ENCODE peak calls at places on chromosome 20, in six cellular contexts. One of them, this sample, is unnamed.

GRCh38 chr20:47749367-47749766 is 35.9 kb downstream of the SULF2 start:
- DNase-seq in cerebellar nuclear complex: no peak
- DNase-seq in uterus: no peak
- DNase-seq in NCI-H69: no peak
- DNase-seq in T-helper 17 cell: no peak
- DNase-seq in EL: no peak
- DNase-seq in this sample: peak

GRCh38 chr20:29740601-29740950 is 1516.9 kb upstream of the DEFB115 start:
- DNase-seq in T-helper 17 cell: no peak
- DNase-seq in cerebellar nuclear complex: no peak
- DNase-seq in EL: no peak
- DNase-seq in NCI-H69: no peak
- DNase-seq in uterus: no peak
- DNase-seq in this sample: no peak

GRCh38 chr20:9699181-9699580 is 139.7 kb downstream of the PAK5 start:
- DNase-seq in T-helper 17 cell: no peak
- DNase-seq in uterus: no peak
- DNase-seq in EL: no peak
- DNase-seq in NCI-H69: no peak
- DNase-seq in cerebellar nuclear complex: no peak
- DNase-seq in this sample: no peak

GRCh38 chr20:37524221-37524700 is 3.2 kb downstream of the NNAT start:
- DNase-seq in T-helper 17 cell: no peak
- DNase-seq in EL: no peak
- DNase-seq in cerebellar nuclear complex: no peak
- DNase-seq in NCI-H69: peak
- DNase-seq in uterus: no peak
- DNase-seq in this sample: no peak

GRCh38 chr20:8073024-8073832 is 53.7 kb upstream of the TMX4 start:
- DNase-seq in cerebellar nuclear complex: no peak
- DNase-seq in T-helper 17 cell: no peak
- DNase-seq in uterus: no peak
- DNase-seq in NCI-H69: peak
- DNase-seq in EL: peak
- DNase-seq in this sample: peak

GRCh38 chr20:56589633-56590032 is 39.5 kb upstream of the TFAP2C start:
- DNase-seq in T-helper 17 cell: no peak
- DNase-seq in uterus: no peak
- DNase-seq in EL: no peak
- DNase-seq in NCI-H69: no peak
- DNase-seq in cerebellar nuclear complex: no peak
- DNase-seq in this sample: no peak

GRCh38 chr20:9179193-9179802 is 110.4 kb downstream of the PLCB4 start:
- DNase-seq in EL: peak
- DNase-seq in uterus: no peak
- DNase-seq in T-helper 17 cell: no peak
- DNase-seq in cerebellar nuclear complex: no peak
- DNase-seq in NCI-H69: no peak
- DNase-seq in this sample: peak

GRCh38 chr20:51565741-51566140 is 23.2 kb upstream of the NFATC2 start:
- DNase-seq in EL: peak
- DNase-seq in cerebellar nuclear complex: no peak
- DNase-seq in uterus: no peak
- DNase-seq in T-helper 17 cell: no peak
- DNase-seq in NCI-H69: no peak
- DNase-seq in this sample: peak

GRCh38 chr20:26276811-26277210 is 580.2 kb upstream of the ZNF337 start:
- DNase-seq in uterus: no peak
- DNase-seq in NCI-H69: no peak
- DNase-seq in EL: peak
- DNase-seq in cerebellar nuclear complex: no peak
- DNase-seq in T-helper 17 cell: no peak
- DNase-seq in this sample: peak

GRCh38 chr20:45946149-45946970 is 11.9 kb downstream of the PCIF1 start:
- DNase-seq in cerebellar nuclear complex: no peak
- DNase-seq in EL: peak
- DNase-seq in NCI-H69: no peak
- DNase-seq in uterus: peak
- DNase-seq in T-helper 17 cell: no peak
- DNase-seq in this sample: peak

GRCh38 chr20:31681769-31682168 is 40.9 kb downstream of the BCL2L1 start:
- DNase-seq in T-helper 17 cell: no peak
- DNase-seq in cerebellar nuclear complex: no peak
- DNase-seq in uterus: no peak
- DNase-seq in EL: no peak
- DNase-seq in NCI-H69: no peak
- DNase-seq in this sample: no peak

GRCh38 chr20:60271597-60271996 is 313.4 kb downstream of the CDH26 start:
- DNase-seq in uterus: no peak
- DNase-seq in NCI-H69: peak
- DNase-seq in T-helper 17 cell: no peak
- DNase-seq in cerebellar nuclear complex: no peak
- DNase-seq in EL: no peak
- DNase-seq in this sample: peak

GRCh38 chr20:3238616-3239025 is 369 bp downstream of the SLC4A11 start:
- DNase-seq in T-helper 17 cell: no peak
- DNase-seq in EL: peak
- DNase-seq in NCI-H69: peak
- DNase-seq in uterus: no peak
- DNase-seq in cerebellar nuclear complex: no peak
- DNase-seq in this sample: peak

GRCh38 chr20:34768105-34768504 is 57.3 kb downstream of the NCOA6 start:
- DNase-seq in NCI-H69: no peak
- DNase-seq in uterus: no peak
- DNase-seq in cerebellar nuclear complex: no peak
- DNase-seq in EL: peak
- DNase-seq in T-helper 17 cell: no peak
- DNase-seq in this sample: peak

GRCh38 chr20:48283470-48284110 is 498.3 kb upstream of the SULF2 start:
- DNase-seq in cerebellar nuclear complex: no peak
- DNase-seq in uterus: no peak
- DNase-seq in NCI-H69: peak
- DNase-seq in T-helper 17 cell: no peak
- DNase-seq in EL: peak
- DNase-seq in this sample: peak

GRCh38 chr20:14580426-14581074 is 243.1 kb upstream of the FLRT3 start:
- DNase-seq in T-helper 17 cell: no peak
- DNase-seq in uterus: no peak
- DNase-seq in EL: no peak
- DNase-seq in NCI-H69: peak
- DNase-seq in cerebellar nuclear complex: no peak
- DNase-seq in this sample: no peak

GRCh38 chr20:47847882-47848485 is 62.7 kb upstream of the SULF2 start:
- DNase-seq in EL: no peak
- DNase-seq in T-helper 17 cell: no peak
- DNase-seq in cerebellar nuclear complex: no peak
- DNase-seq in NCI-H69: peak
- DNase-seq in uterus: no peak
- DNase-seq in this sample: no peak

GRCh38 chr20:11366660-11367059 is 551.0 kb upstream of the BTBD3 start:
- DNase-seq in EL: peak
- DNase-seq in NCI-H69: no peak
- DNase-seq in uterus: no peak
- DNase-seq in cerebellar nuclear complex: no peak
- DNase-seq in T-helper 17 cell: no peak
- DNase-seq in this sample: no peak

GRCh38 chr20:38569747-38570519 is 11.1 kb upstream of the ADIG start:
- DNase-seq in NCI-H69: no peak
- DNase-seq in cerebellar nuclear complex: no peak
- DNase-seq in uterus: no peak
- DNase-seq in T-helper 17 cell: no peak
- DNase-seq in EL: no peak
- DNase-seq in this sample: no peak

GRCh38 chr20:11521831-11522230 is 395.9 kb upstream of the BTBD3 start:
- DNase-seq in NCI-H69: no peak
- DNase-seq in T-helper 17 cell: no peak
- DNase-seq in cerebellar nuclear complex: no peak
- DNase-seq in uterus: no peak
- DNase-seq in EL: no peak
- DNase-seq in this sample: no peak

GRCh38 chr20:48214601-48215000 is 429.3 kb upstream of the SULF2 start:
- DNase-seq in EL: no peak
- DNase-seq in T-helper 17 cell: no peak
- DNase-seq in cerebellar nuclear complex: no peak
- DNase-seq in NCI-H69: no peak
- DNase-seq in uterus: no peak
- DNase-seq in this sample: no peak

GRCh38 chr20:61673152-61673551 is 392.5 kb downstream of the TAF4 start:
- DNase-seq in cerebellar nuclear complex: no peak
- DNase-seq in uterus: no peak
- DNase-seq in NCI-H69: peak
- DNase-seq in T-helper 17 cell: no peak
- DNase-seq in EL: no peak
- DNase-seq in this sample: no peak

GRCh38 chr20:41733151-41733550 is 115.0 kb upstream of the CHD6 start:
- DNase-seq in uterus: no peak
- DNase-seq in cerebellar nuclear complex: no peak
- DNase-seq in EL: no peak
- DNase-seq in NCI-H69: no peak
- DNase-seq in T-helper 17 cell: no peak
- DNase-seq in this sample: no peak

GRCh38 chr20:38723069-38723981 is 961 bp upstream of the SLC32A1 start:
- DNase-seq in uterus: no peak
- DNase-seq in EL: peak
- DNase-seq in T-helper 17 cell: no peak
- DNase-seq in NCI-H69: peak
- DNase-seq in cerebellar nuclear complex: no peak
- DNase-seq in this sample: no peak

GRCh38 chr20:43911066-43911465 is 3.6 kb upstream of the TOX2 start:
- DNase-seq in T-helper 17 cell: no peak
- DNase-seq in uterus: no peak
- DNase-seq in cerebellar nuclear complex: no peak
- DNase-seq in EL: peak
- DNase-seq in NCI-H69: no peak
- DNase-seq in this sample: no peak

GRCh38 chr20:56166781-56167465 is 81.6 kb upstream of the MC3R start:
- DNase-seq in T-helper 17 cell: no peak
- DNase-seq in uterus: no peak
- DNase-seq in cerebellar nuclear complex: no peak
- DNase-seq in EL: no peak
- DNase-seq in NCI-H69: peak
- DNase-seq in this sample: no peak

GRCh38 chr20:45441746-45442145 is 25.8 kb downstream of the PIGT start:
- DNase-seq in NCI-H69: no peak
- DNase-seq in T-helper 17 cell: no peak
- DNase-seq in EL: no peak
- DNase-seq in cerebellar nuclear complex: no peak
- DNase-seq in uterus: no peak
- DNase-seq in this sample: no peak

GRCh38 chr20:5949943-5950270 is 426 bp downstream of the TRMT6 start:
- DNase-seq in T-helper 17 cell: no peak
- DNase-seq in cerebellar nuclear complex: no peak
- DNase-seq in uterus: no peak
- DNase-seq in NCI-H69: peak
- DNase-seq in EL: peak
- DNase-seq in this sample: no peak

GRCh38 chr20:57911512-57912226 is 201.9 kb upstream of the PMEPA1 start:
- DNase-seq in T-helper 17 cell: no peak
- DNase-seq in uterus: no peak
- DNase-seq in EL: no peak
- DNase-seq in cerebellar nuclear complex: no peak
- DNase-seq in NCI-H69: no peak
- DNase-seq in this sample: no peak

GRCh38 chr20:61510778-61511330 is 258.8 kb downstream of the CDH4 start:
- DNase-seq in uterus: no peak
- DNase-seq in T-helper 17 cell: no peak
- DNase-seq in cerebellar nuclear complex: no peak
- DNase-seq in EL: no peak
- DNase-seq in NCI-H69: no peak
- DNase-seq in this sample: no peak

GRCh38 chr20:10282930-10283556 is 64.4 kb downstream of the SNAP25 start:
- DNase-seq in cerebellar nuclear complex: no peak
- DNase-seq in uterus: no peak
- DNase-seq in EL: peak
- DNase-seq in T-helper 17 cell: no peak
- DNase-seq in NCI-H69: no peak
- DNase-seq in this sample: no peak

GRCh38 chr20:46951840-46952497 is 57.3 kb downstream of the EYA2 start:
- DNase-seq in EL: no peak
- DNase-seq in cerebellar nuclear complex: no peak
- DNase-seq in NCI-H69: no peak
- DNase-seq in T-helper 17 cell: no peak
- DNase-seq in uterus: no peak
- DNase-seq in this sample: peak

This sample was measured in GM03348.